ENCODE peak calls at places on chromosomes 12 and 14, in eight cellular contexts. One of them, this sample, is unnamed.

GRCh38 chr12:50188875-50189575 is 21.9 kb upstream of the CERS5 start:
- DNase-seq in body of pancreas: no peak
- DNase-seq in AG04449: no peak
- DNase-seq in CD8-positive, alpha-beta T cell: no peak
- DNase-seq in breast epithelium: no peak
- DNase-seq in A549: no peak
- DNase-seq in psoas muscle: no peak
- DNase-seq in Panc1: no peak
- DNase-seq in this sample: no peak

GRCh38 chr12:50524621-50525020 is 19.8 kb downstream of the DIP2B start:
- DNase-seq in body of pancreas: no peak
- DNase-seq in AG04449: no peak
- DNase-seq in CD8-positive, alpha-beta T cell: no peak
- DNase-seq in breast epithelium: no peak
- DNase-seq in A549: no peak
- DNase-seq in psoas muscle: no peak
- DNase-seq in Panc1: no peak
- DNase-seq in this sample: no peak

GRCh38 chr12:122318607-122319311 is 52.5 kb upstream of the VPS33A start:
- DNase-seq in body of pancreas: peak
- DNase-seq in AG04449: peak
- DNase-seq in CD8-positive, alpha-beta T cell: no peak
- DNase-seq in breast epithelium: no peak
- DNase-seq in A549: no peak
- DNase-seq in psoas muscle: no peak
- DNase-seq in Panc1: no peak
- DNase-seq in this sample: no peak

GRCh38 chr12:124296916-124297351 is 2.0 kb downstream of the RFLNA start:
- DNase-seq in body of pancreas: no peak
- DNase-seq in AG04449: no peak
- DNase-seq in CD8-positive, alpha-beta T cell: no peak
- DNase-seq in breast epithelium: no peak
- DNase-seq in A549: no peak
- DNase-seq in psoas muscle: peak
- DNase-seq in Panc1: no peak
- DNase-seq in this sample: no peak

GRCh38 chr12:6494351-6494743 is 445 bp downstream of the NCAPD2 start:
- DNase-seq in body of pancreas: no peak
- DNase-seq in AG04449: no peak
- DNase-seq in CD8-positive, alpha-beta T cell: no peak
- DNase-seq in breast epithelium: no peak
- DNase-seq in A549: no peak
- DNase-seq in psoas muscle: no peak
- DNase-seq in Panc1: no peak
- DNase-seq in this sample: no peak

GRCh38 chr14:63867926-63868921 is 15.4 kb downstream of the SYNE2 start:
- DNase-seq in body of pancreas: no peak
- DNase-seq in AG04449: no peak
- DNase-seq in CD8-positive, alpha-beta T cell: no peak
- DNase-seq in breast epithelium: no peak
- DNase-seq in A549: no peak
- DNase-seq in psoas muscle: no peak
- DNase-seq in Panc1: no peak
- DNase-seq in this sample: no peak

GRCh38 chr14:57405562-57405961 is 15.2 kb downstream of the NAA30 start:
- DNase-seq in body of pancreas: no peak
- DNase-seq in AG04449: no peak
- DNase-seq in CD8-positive, alpha-beta T cell: no peak
- DNase-seq in breast epithelium: no peak
- DNase-seq in A549: no peak
- DNase-seq in psoas muscle: no peak
- DNase-seq in Panc1: no peak
- DNase-seq in this sample: no peak

GRCh38 chr14:96793547-96793946 is 3.6 kb upstream of the VRK1 start:
- DNase-seq in body of pancreas: no peak
- DNase-seq in AG04449: no peak
- DNase-seq in CD8-positive, alpha-beta T cell: no peak
- DNase-seq in breast epithelium: no peak
- DNase-seq in A549: no peak
- DNase-seq in psoas muscle: no peak
- DNase-seq in Panc1: no peak
- DNase-seq in this sample: no peak

GRCh38 chr14:90780519-90780918 is 35.7 kb downstream of the TTC7B start:
- DNase-seq in body of pancreas: no peak
- DNase-seq in AG04449: no peak
- DNase-seq in CD8-positive, alpha-beta T cell: no peak
- DNase-seq in breast epithelium: no peak
- DNase-seq in A549: no peak
- DNase-seq in psoas muscle: no peak
- DNase-seq in Panc1: no peak
- DNase-seq in this sample: no peak

GRCh38 chr12:53287741-53288216 is 7.6 kb upstream of the PFDN5 start:
- DNase-seq in body of pancreas: peak
- DNase-seq in AG04449: no peak
- DNase-seq in CD8-positive, alpha-beta T cell: peak
- DNase-seq in breast epithelium: peak
- DNase-seq in A549: peak
- DNase-seq in psoas muscle: peak
- DNase-seq in Panc1: peak
- DNase-seq in this sample: no peak

GRCh38 chr14:73477618-73478266 is 13.0 kb upstream of the RIOX1 start:
- DNase-seq in body of pancreas: peak
- DNase-seq in AG04449: no peak
- DNase-seq in CD8-positive, alpha-beta T cell: no peak
- DNase-seq in breast epithelium: no peak
- DNase-seq in A549: no peak
- DNase-seq in psoas muscle: no peak
- DNase-seq in Panc1: no peak
- DNase-seq in this sample: no peak

GRCh38 chr14:92733007-92733406 is 15.4 kb downstream of the LGMN start:
- DNase-seq in body of pancreas: no peak
- DNase-seq in AG04449: no peak
- DNase-seq in CD8-positive, alpha-beta T cell: no peak
- DNase-seq in breast epithelium: no peak
- DNase-seq in A549: no peak
- DNase-seq in psoas muscle: no peak
- DNase-seq in Panc1: no peak
- DNase-seq in this sample: no peak

DNA sequence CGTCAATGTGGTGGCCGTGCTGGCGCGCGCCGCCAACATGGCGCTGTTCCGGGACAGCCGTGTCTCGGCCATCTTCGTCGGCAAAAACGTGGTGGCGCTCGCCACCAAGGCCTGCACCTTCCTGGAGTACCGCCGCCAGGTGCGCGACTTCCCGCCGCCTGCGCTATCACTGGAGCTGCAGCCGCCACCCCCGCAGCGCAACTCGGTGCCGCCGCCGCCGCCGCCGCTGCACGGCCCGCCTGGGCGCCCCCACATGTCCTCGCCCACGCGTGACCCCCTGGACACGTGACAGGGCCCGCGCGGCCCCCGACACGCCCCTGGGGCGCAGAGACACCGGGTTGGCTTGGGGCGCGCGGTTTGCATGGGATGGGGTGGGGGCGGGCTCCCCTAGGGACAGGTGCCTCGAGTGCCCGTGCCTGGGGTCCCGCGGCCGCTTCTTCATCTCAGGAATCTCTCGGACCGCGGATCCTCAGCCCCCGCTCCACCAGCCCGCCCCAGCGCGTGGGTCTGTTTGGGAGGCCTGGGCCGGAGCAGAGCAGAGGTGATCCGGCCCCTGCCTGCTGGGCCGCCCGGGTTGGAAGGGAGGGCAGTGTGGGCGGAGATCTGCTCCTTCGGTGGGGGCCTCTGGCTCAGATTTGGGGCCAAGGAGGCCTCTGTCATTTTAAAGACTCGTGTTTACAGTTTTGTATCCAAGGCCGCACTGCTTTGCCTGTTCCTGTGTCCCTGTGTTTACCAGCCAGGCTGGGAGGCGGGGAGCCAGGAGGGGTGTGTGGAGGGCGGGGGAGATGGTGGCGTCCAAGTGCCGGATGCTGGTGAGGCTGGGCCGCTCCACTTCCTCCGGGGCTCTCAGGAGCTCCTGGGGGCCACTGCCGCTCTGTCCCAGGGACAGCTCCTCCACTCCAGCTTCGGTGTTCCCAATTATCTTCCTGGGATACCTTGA is 3.4 kb downstream of the TMEM121 start:
- DNase-seq in body of pancreas: no peak
- DNase-seq in AG04449: no peak
- DNase-seq in CD8-positive, alpha-beta T cell: no peak
- DNase-seq in breast epithelium: no peak
- DNase-seq in A549: no peak
- DNase-seq in psoas muscle: peak
- DNase-seq in Panc1: no peak
- DNase-seq in this sample: no peak
- TF ChIP-seq CTCF in body of pancreas: no peak
- TF ChIP-seq CTCF in AG04449: no peak
- TF ChIP-seq CTCF in CD8-positive, alpha-beta T cell: no peak
- TF ChIP-seq CTCF in breast epithelium: no peak
- TF ChIP-seq CTCF in A549: no peak
- TF ChIP-seq CTCF in psoas muscle: no peak
- TF ChIP-seq CTCF in Panc1: no peak
- TF ChIP-seq CTCF in this sample: no peak

DNA sequence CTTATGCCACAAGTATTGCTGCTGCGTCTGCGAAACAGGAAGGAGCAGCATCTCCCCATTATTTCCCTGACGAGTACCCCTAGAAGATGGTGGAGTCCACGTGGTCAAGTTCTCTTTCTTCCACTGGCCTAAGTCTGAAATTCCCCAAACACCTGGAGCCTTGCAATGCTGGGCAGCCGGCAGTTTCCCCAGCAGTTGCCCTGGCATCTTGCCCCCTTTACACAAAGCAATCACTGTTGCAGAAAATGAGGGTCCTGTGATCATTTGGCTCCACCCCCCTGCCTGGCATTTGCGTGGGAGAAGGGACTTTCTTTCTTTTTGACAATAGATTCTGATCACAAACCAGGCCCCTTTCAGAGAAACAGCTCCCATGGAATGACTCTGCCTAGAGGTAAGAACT is 57.0 kb downstream of the FOS start:
- DNase-seq in body of pancreas: no peak
- DNase-seq in AG04449: no peak
- DNase-seq in CD8-positive, alpha-beta T cell: no peak
- DNase-seq in breast epithelium: no peak
- DNase-seq in A549: no peak
- DNase-seq in psoas muscle: no peak
- DNase-seq in Panc1: no peak
- DNase-seq in this sample: no peak
- H3K4me3 ChIP-seq in body of pancreas: no peak
- H3K4me3 ChIP-seq in AG04449: no peak
- H3K4me3 ChIP-seq in CD8-positive, alpha-beta T cell: no peak
- H3K4me3 ChIP-seq in breast epithelium: no peak
- H3K4me3 ChIP-seq in A549: no peak
- H3K4me3 ChIP-seq in psoas muscle: no peak
- H3K4me3 ChIP-seq in Panc1: no peak
- H3K4me3 ChIP-seq in this sample: no peak

DNA sequence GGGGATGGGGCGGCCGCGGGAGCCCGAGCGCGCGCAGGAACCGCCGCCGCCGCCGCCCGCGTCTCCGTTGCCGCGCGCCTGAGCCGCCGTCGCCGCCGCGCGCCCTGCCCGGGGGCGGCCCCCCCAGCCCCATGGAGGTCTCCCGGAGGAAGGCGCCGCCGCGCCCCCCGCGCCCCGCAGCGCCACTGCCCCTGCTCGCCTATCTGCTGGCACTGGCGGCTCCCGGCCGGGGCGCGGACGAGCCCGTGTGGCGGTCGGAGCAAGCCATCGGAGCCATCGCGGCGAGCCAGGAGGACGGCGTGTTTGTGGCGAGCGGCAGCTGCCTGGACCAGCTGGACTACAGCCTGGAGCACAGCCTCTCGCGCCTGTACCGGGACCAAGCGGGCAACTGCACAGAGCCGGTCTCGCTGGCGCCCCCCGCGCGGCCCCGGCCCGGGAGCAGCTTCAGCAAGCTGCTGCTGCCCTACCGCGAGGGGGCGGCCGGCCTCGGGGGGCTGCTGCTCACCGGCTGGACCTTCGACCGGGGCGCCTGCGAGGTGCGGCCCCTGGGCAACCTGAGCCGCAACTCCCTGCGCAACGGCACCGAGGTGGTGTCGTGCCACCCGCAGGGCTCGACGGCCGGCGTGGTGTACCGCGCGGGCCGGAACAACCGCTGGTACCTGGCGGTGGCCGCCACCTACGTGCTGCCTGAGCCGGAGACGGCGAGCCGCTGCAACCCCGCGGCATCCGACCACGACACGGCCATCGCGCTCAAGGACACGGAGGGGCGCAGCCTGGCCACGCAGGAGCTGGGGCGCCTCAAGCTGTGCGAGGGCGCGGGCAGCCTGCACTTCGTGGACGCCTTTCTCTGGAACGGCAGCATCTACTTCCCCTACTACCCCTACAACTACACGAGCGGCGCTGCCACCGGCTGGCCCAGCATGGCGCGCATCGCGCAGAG is 734 bp downstream of the PLXNC1 start:
- DNase-seq in body of pancreas: peak
- DNase-seq in AG04449: no peak
- DNase-seq in CD8-positive, alpha-beta T cell: peak
- DNase-seq in breast epithelium: no peak
- DNase-seq in A549: peak
- DNase-seq in psoas muscle: peak
- DNase-seq in Panc1: no peak
- DNase-seq in this sample: no peak
- TF ChIP-seq CTCF in body of pancreas: peak
- TF ChIP-seq CTCF in AG04449: peak
- TF ChIP-seq CTCF in CD8-positive, alpha-beta T cell: peak
- TF ChIP-seq CTCF in breast epithelium: no peak
- TF ChIP-seq CTCF in A549: peak
- TF ChIP-seq CTCF in psoas muscle: peak
- TF ChIP-seq CTCF in Panc1: peak
- TF ChIP-seq CTCF in this sample: no peak

GRCh38 chr14:102556098-102556677 is 36.3 kb upstream of the RCOR1 start:
- DNase-seq in body of pancreas: no peak
- DNase-seq in AG04449: no peak
- DNase-seq in CD8-positive, alpha-beta T cell: no peak
- DNase-seq in breast epithelium: no peak
- DNase-seq in A549: no peak
- DNase-seq in psoas muscle: no peak
- DNase-seq in Panc1: no peak
- DNase-seq in this sample: no peak
- H3K4me3 ChIP-seq in body of pancreas: no peak
- H3K4me3 ChIP-seq in AG04449: no peak
- H3K4me3 ChIP-seq in CD8-positive, alpha-beta T cell: no peak
- H3K4me3 ChIP-seq in breast epithelium: no peak
- H3K4me3 ChIP-seq in A549: no peak
- H3K4me3 ChIP-seq in psoas muscle: peak
- H3K4me3 ChIP-seq in Panc1: no peak
- H3K4me3 ChIP-seq in this sample: no peak

This sample was measured in epithelial cell of proximal tubule.